ENCODE peak calls at places on chromosome 17, in seven cellular contexts. M is mesothelial cell of epicardium; F is HTR-8/SVneo; U is EH; J is IMR-90; H is foreskin melanocyte; Q is CD4-positive, alpha-beta T cell. K is an unnamed sample.

GRCh38 chr17:9402590-9403199 is 172.9 kb downstream of the STX8 start:
- DNase-seq in Q (peak), M (no peak), U (peak), H (peak), J (peak), F (peak), K (peak)

GRCh38 chr17:17613708-17614114 is 22.2 kb upstream of the PEMT start:
- DNase-seq in U (peak), Q (peak), J (peak), M (peak), F (peak), H (peak), K (peak)

GRCh38 chr17:57948555-57949420 is 6.4 kb downstream of the CUEDC1 start:
- DNase-seq in M (no peak), Q (no peak), U (peak), F (peak), J (peak), H (peak), K (peak)

GRCh38 chr17:45016823-45017222 is 34.6 kb downstream of the DCAKD start:
- DNase-seq in M (no peak), H (no peak), Q (no peak), F (no peak), J (no peak), U (peak), K (peak)

GRCh38 chr17:35521150-35521549 is 16.3 kb downstream of the SLFN12L start:
- DNase-seq in J (no peak), F (no peak), U (no peak), M (no peak), H (no peak), Q (no peak), K (no peak)

GRCh38 chr17:19327039-19327776 is 35.3 kb downstream of the B9D1 start:
- DNase-seq in H (no peak), M (no peak), F (peak), U (peak), Q (no peak), J (peak), K (peak)

GRCh38 chr17:56679148-56679766 is 85.8 kb downstream of the NOG start:
- DNase-seq in H (peak), M (no peak), J (peak), U (peak), Q (no peak), F (peak), K (peak)

GRCh38 chr17:49597928-49598655 is 22.4 kb downstream of the NXPH3 start:
- DNase-seq in F (no peak), U (peak), J (peak), M (no peak), H (no peak), Q (no peak), K (no peak)

GRCh38 chr17:48024149-48025039 is 13.2 kb downstream of the COPZ2 start:
- DNase-seq in M (no peak), J (no peak), H (no peak), U (peak), F (no peak), Q (no peak), K (no peak)

GRCh38 chr17:16083223-16083622 is 83.6 kb downstream of the TTC19 start:
- DNase-seq in M (no peak), F (no peak), J (no peak), U (no peak), Q (no peak), H (no peak), K (no peak)

GRCh38 chr17:34713687-34714086 is 134.3 kb downstream of the TMEM132E start:
- DNase-seq in U (no peak), H (no peak), F (no peak), J (no peak), Q (no peak), M (no peak), K (no peak)

GRCh38 chr17:8122923-8123694 is 797 bp downstream of the HES7 start:
- DNase-seq in F (no peak), H (peak), M (no peak), U (peak), J (peak), Q (no peak), K (no peak)

GRCh38 chr17:3681057-3681456 is 12.4 kb downstream of the EMC6 start:
- DNase-seq in U (no peak), M (no peak), H (no peak), J (no peak), Q (no peak), F (no peak), K (no peak)

GRCh38 chr17:40065041-40065770 is 2.4 kb downstream of the THRA start:
- DNase-seq in J (peak), M (no peak), U (peak), F (no peak), H (no peak), Q (no peak), K (no peak)

GRCh38 chr17:27956601-27957445 is 63.7 kb upstream of the LYRM9 start:
- DNase-seq in Q (no peak), H (no peak), M (no peak), U (peak), J (peak), F (peak), K (no peak)

GRCh38 chr17:7916799-7917198 is 710 bp upstream of the RNF227 start:
- DNase-seq in H (no peak), U (peak), J (peak), M (no peak), F (peak), Q (no peak), K (no peak)

GRCh38 chr17:46262271-46262670 is 32.7 kb upstream of the LRRC37A start:
- DNase-seq in F (no peak), J (no peak), U (peak), M (no peak), Q (no peak), H (no peak), K (no peak)

GRCh38 chr17:73342057-73342522 is 30.3 kb upstream of the CDC42EP4 start:
- DNase-seq in M (peak), F (peak), U (peak), Q (no peak), J (peak), H (no peak), K (peak)

GRCh38 chr17:81738801-81739393 is 26.8 kb downstream of the SLC25A10 start:
- DNase-seq in J (no peak), M (no peak), U (no peak), H (no peak), Q (no peak), F (no peak), K (no peak)

GRCh38 chr17:83056583-83057396 is 22.6 kb upstream of the METRNL start:
- DNase-seq in J (no peak), Q (no peak), U (peak), M (peak), H (no peak), F (no peak), K (no peak)

GRCh38 chr17:82805823-82806222 is 34.0 kb downstream of the ZNF750 start:
- DNase-seq in F (no peak), Q (no peak), J (no peak), U (no peak), M (no peak), H (no peak), K (no peak)

GRCh38 chr17:58387834-58388233 is 29.5 kb downstream of the RNF43 start:
- DNase-seq in J (no peak), Q (no peak), F (no peak), H (no peak), U (no peak), M (no peak), K (no peak)

GRCh38 chr17:55688057-55688456 is 34.6 kb downstream of the TMEM100 start:
- DNase-seq in M (no peak), H (no peak), U (no peak), J (no peak), Q (no peak), F (no peak), K (no peak)

GRCh38 chr17:44672479-44673093 is 16.3 kb downstream of the MEIOC start:
- DNase-seq in M (no peak), Q (no peak), U (peak), J (peak), H (no peak), F (no peak), K (peak)

GRCh38 chr17:28864991-28865849 is 10.4 kb downstream of the ERAL1 start:
- DNase-seq in F (no peak), M (no peak), H (no peak), Q (no peak), J (no peak), U (peak), K (no peak)

GRCh38 chr17:80477647-80478478 is 1.5 kb upstream of the NPTX1 start:
- DNase-seq in F (no peak), U (peak), Q (peak), M (peak), J (peak), H (no peak), K (peak)

GRCh38 chr17:78202666-78203065 is 11.4 kb upstream of the BIRC5 start:
- DNase-seq in J (no peak), H (no peak), M (no peak), U (no peak), F (no peak), Q (no peak), K (no peak)

GRCh38 chr17:7750321-7750821 is 32.8 kb downstream of the DNAH2 start:
- DNase-seq in M (no peak), H (peak), U (peak), Q (no peak), J (peak), F (peak), K (no peak)

GRCh38 chr17:78176548-78177025 is 8.2 kb downstream of the SYNGR2 start:
- DNase-seq in U (peak), J (peak), F (no peak), M (peak), Q (peak), H (no peak), K (peak)

GRCh38 chr17:62674841-62675240 is 47.4 kb downstream of the MRC2 start:
- DNase-seq in F (no peak), H (no peak), Q (no peak), U (no peak), J (no peak), M (no peak), K (no peak)

GRCh38 chr17:7328840-7329359 is at the start of gene NEURL4:
- DNase-seq in J (no peak), Q (peak), M (no peak), F (no peak), U (no peak), H (no peak), K (peak)

GRCh38 chr17:30831257-30831656 is 509 bp upstream of the ATAD5 start:
- DNase-seq in F (no peak), Q (no peak), J (peak), U (peak), M (no peak), H (no peak), K (peak)

GRCh38 chr17:11899494-11899893 is 97.8 kb downstream of the ZNF18 start:
- DNase-seq in Q (no peak), F (no peak), H (no peak), J (no peak), U (no peak), M (no peak), K (peak)

GRCh38 chr17:40458851-40459482 is 15.7 kb downstream of the IGFBP4 start:
- DNase-seq in Q (no peak), J (no peak), H (no peak), F (no peak), U (no peak), M (no peak), K (no peak)

GRCh38 chr17:80899402-80900268 is 92.0 kb upstream of the CHMP6 start:
- DNase-seq in Q (peak), H (peak), J (peak), U (peak), M (no peak), F (peak), K (peak)

GRCh38 chr17:45680360-45680759 is 103.8 kb upstream of the CRHR1 start:
- DNase-seq in J (no peak), U (no peak), Q (no peak), F (no peak), M (no peak), H (no peak), K (no peak)

GRCh38 chr17:47776330-47777197 is 43.5 kb downstream of the TBX21 start:
- DNase-seq in U (peak), H (no peak), F (peak), M (no peak), J (peak), Q (no peak), K (peak)

K was measured in SK-MEL-5.